ENCODE peak calls at places on chromosomes 1 and 21, in four cellular contexts. P is K562, J is HepG2, G is A549. E is an unnamed sample.

GRCh38 chr1:24987875-24988559 is 57.9 kb upstream of the RUNX3 start:
- DNase-seq in J (no peak), P (no peak), G (no peak), E (no peak)

GRCh38 chr21:14523234-14523633 is 22.9 kb downstream of the SAMSN1 start:
- DNase-seq in J (no peak), P (no peak), G (no peak), E (no peak)

GRCh38 chr1:157154940-157155514 is 16.8 kb upstream of the ETV3 start:
- DNase-seq in G (no peak), J (peak), P (peak), E (peak)

GRCh38 chr1:7683521-7683920 is 87.6 kb upstream of the VAMP3 start:
- DNase-seq in J (no peak), P (no peak), G (no peak), E (no peak)

GRCh38 chr1:201381130-201381529 is 3.6 kb upstream of the TNNT2 start:
- DNase-seq in G (no peak), P (no peak), J (no peak), E (no peak)

GRCh38 chr1:155569988-155570592 is 7.5 kb upstream of the ASH1L start:
- DNase-seq in G (no peak), J (no peak), P (peak), E (peak)

GRCh38 chr1:40344597-40344996 is 27.5 kb upstream of the COL9A2 start:
- DNase-seq in G (no peak), J (peak), P (no peak), E (peak)

GRCh38 chr1:234842726-234843641 is 233.0 kb upstream of the IRF2BP2 start:
- DNase-seq in J (no peak), P (peak), G (no peak), E (peak)

GRCh38 chr21:41817228-41817627 is 50.4 kb upstream of the RIPK4 start:
- DNase-seq in J (peak), G (peak), P (peak), E (peak)

GRCh38 chr21:31335957-31336738 is 7.9 kb downstream of the TIAM1 start:
- DNase-seq in G (peak), P (no peak), J (no peak), E (peak)

GRCh38 chr21:8993284-8993942 is 1528.0 kb upstream of the TPTE start:
- DNase-seq in G (no peak), J (peak), P (no peak), E (no peak)

GRCh38 chr21:23960769-23961168 is 1646.5 kb downstream of the MRPL39 start:
- DNase-seq in P (no peak), J (no peak), G (no peak), E (no peak)

GRCh38 chr1:118184737-118185082 is 318 bp downstream of the SPAG17 start:
- DNase-seq in P (peak), J (no peak), G (no peak), E (no peak)

GRCh38 chr1:160004001-160004400 is 27.8 kb downstream of the PIGM start:
- DNase-seq in G (no peak), P (no peak), J (no peak), E (no peak)

GRCh38 chr1:196590012-196590708 is 18.1 kb downstream of the KCNT2 start:
- DNase-seq in G (no peak), P (no peak), J (no peak), E (no peak)

GRCh38 chr1:169711469-169712308 is at the start of gene SELL:
- DNase-seq in G (peak), P (peak), J (peak), E (peak)

GRCh38 chr1:174090476-174090875 is 68.3 kb upstream of the RC3H1 start:
- DNase-seq in G (no peak), J (no peak), P (no peak), E (no peak)

GRCh38 chr1:12185556-12186276 is 18.9 kb downstream of the TNFRSF1B start:
- DNase-seq in G (no peak), J (no peak), P (no peak), E (no peak)

GRCh38 chr1:212062832-212063438 is 27.4 kb downstream of the DTL start:
- DNase-seq in P (peak), G (peak), J (peak), E (peak)

GRCh38 chr21:44088401-44088780 is 18.8 kb upstream of the PWP2 start:
- DNase-seq in G (no peak), P (no peak), J (no peak), E (no peak)

GRCh38 chr1:30145723-30146263 is 577.6 kb downstream of the MATN1 start:
- DNase-seq in P (no peak), G (no peak), J (no peak), E (no peak)

GRCh38 chr1:4787551-4787950 is 133.1 kb downstream of the AJAP1 start:
- DNase-seq in P (no peak), G (no peak), J (no peak), E (no peak)

GRCh38 chr21:34836933-34837505 is 168.2 kb downstream of the CLIC6 start:
- DNase-seq in J (no peak), G (no peak), P (no peak), E (no peak)

GRCh38 chr1:31669433-31669785 is 24.7 kb upstream of the PEF1 start:
- DNase-seq in J (no peak), G (no peak), P (no peak), E (no peak)

GRCh38 chr1:23122023-23122738 is 46.5 kb downstream of the LUZP1 start:
- DNase-seq in G (no peak), P (no peak), J (no peak), E (peak)

GRCh38 chr1:110048923-110049601 is 14.6 kb downstream of the STRIP1 start:
- DNase-seq in J (peak), G (no peak), P (no peak), E (no peak)

GRCh38 chr1:168762473-168762872 is 33.5 kb upstream of the DPT start:
- DNase-seq in J (no peak), P (no peak), G (no peak), E (no peak)

GRCh38 chr1:117657031-117657430 is 51.2 kb downstream of the TENT5C start:
- DNase-seq in G (no peak), J (peak), P (no peak), E (peak)

GRCh38 chr1:155968670-155969069 is 9.7 kb downstream of the ARHGEF2 start:
- DNase-seq in P (no peak), J (no peak), G (no peak), E (peak)

GRCh38 chr1:80994934-80995333 is 805.8 kb upstream of the ADGRL2 start:
- DNase-seq in J (no peak), P (no peak), G (no peak), E (peak)

GRCh38 chr1:62967031-62967430 is 183.1 kb downstream of the ATG4C start:
- DNase-seq in G (no peak), J (no peak), P (no peak), E (no peak)

GRCh38 chr1:46516551-46516950 is 26.9 kb downstream of the DMBX1 start:
- DNase-seq in P (no peak), G (no peak), J (no peak), E (no peak)

GRCh38 chr1:117120774-117121588 is 568 bp downstream of the TRIM45 start:
- DNase-seq in G (peak), J (peak), P (no peak), E (peak)

GRCh38 chr1:211939876-211940468 is 95.4 kb downstream of the INTS7 start:
- DNase-seq in J (no peak), G (no peak), P (no peak), E (no peak)

GRCh38 chr21:42655797-42656770 is 2.7 kb downstream of the PDE9A start:
- DNase-seq in P (no peak), G (no peak), J (no peak), E (no peak)

GRCh38 chr1:17239420-17239819 is 9.5 kb upstream of the PADI3 start:
- DNase-seq in J (peak), G (peak), P (peak), E (peak)

DNA sequence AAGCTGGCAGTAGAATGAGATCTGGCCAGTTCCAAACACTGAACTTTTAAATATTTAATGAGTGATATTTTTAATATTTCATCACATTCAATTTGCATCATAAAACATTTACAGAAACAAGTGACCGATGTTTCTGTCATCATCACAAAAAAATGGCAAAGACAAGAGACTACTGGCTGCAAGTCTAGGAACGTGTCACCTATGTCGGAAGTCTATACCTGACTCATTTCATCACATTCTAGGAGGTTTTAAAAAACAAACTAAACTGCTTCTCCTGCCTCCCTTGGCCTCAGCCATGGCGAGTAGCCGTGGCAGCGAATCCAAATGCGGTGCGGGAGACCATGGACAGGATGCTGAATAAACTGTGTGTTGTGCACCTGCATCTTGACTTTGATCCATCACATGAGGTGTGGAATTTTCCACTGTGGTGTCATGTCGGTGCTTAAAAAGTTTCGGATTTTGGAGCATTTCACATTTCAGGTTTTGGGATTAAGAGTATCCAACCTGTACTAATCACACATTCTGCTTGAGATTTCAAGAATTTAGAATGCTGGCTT is 43.1 kb downstream of the CLSTN1 start:
- DNase-seq in G (no peak), J (no peak), P (no peak), E (no peak)
- TF ChIP-seq MAZ in G (no peak), J (no peak), P (no peak), E (no peak)

GRCh38 chr1:185483647-185484450 is 166.8 kb upstream of the IVNS1ABP start:
- DNase-seq in J (no peak), G (peak), P (no peak), E (peak)
- TF ChIP-seq MAZ in J (no peak), G (no peak), P (no peak), E (no peak)

GRCh38 chr1:90709535-90709934 is 7.6 kb downstream of the BARHL2 start:
- DNase-seq in P (no peak), J (no peak), G (no peak), E (no peak)

GRCh38 chr1:90710579-90711536 is 6.2 kb downstream of the BARHL2 start:
- DNase-seq in J (no peak), G (no peak), P (no peak), E (no peak)

GRCh38 chr1:90707363-90707710 is 9.8 kb downstream of the BARHL2 start:
- DNase-seq in P (no peak), J (peak), G (peak), E (peak)

GRCh38 chr1:90708236-90708786 is 8.8 kb downstream of the BARHL2 start:
- DNase-seq in P (no peak), G (no peak), J (no peak), E (no peak)

DNA sequence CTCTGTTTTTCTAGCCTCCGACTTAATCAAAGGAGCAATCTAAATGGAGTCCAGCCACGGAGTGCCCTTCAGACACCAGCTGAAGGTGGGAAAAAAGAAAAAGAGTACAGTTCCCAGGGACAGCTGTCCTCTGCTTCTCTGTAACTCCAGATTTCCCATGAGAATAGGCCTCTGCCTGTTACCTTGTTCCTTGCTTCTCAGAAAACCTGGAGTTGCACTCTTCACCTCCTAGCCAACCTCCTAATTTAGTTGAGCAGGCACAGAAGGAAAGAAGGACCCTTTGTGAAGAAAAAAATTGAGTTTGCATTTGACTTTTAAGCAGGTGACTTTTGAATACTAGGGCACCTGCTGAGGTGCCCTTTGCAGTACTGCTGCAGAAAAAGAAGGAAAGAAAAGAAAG is 8.3 kb downstream of the BARHL2 start:
- DNase-seq in J (no peak), P (no peak), G (no peak), E (no peak)
- TF ChIP-seq MAZ in J (no peak), P (no peak), G (no peak), E (no peak)

DNA sequence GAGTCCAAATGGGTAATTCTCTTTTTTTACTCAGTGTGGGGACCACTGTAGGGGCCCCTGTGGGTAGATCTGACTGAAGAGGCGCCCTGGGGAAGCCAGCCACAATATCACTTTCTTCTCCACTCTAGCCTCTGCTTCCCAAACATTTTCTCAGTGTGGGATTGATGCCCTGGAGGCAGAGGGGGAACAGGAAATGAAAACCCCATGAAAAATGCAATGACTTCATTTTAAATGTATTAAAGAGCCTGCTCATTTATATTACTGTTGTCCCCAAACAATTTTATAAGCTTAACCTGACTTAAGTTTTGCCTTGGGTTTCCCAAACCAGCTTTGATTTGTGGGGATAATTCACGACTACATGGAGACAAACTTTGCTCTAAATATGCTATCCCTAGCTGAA is 181.9 kb downstream of the C1orf94 start:
- DNase-seq in J (no peak), P (no peak), G (no peak), E (no peak)
- TF ChIP-seq MAZ in J (no peak), P (no peak), G (no peak), E (no peak)

DNA sequence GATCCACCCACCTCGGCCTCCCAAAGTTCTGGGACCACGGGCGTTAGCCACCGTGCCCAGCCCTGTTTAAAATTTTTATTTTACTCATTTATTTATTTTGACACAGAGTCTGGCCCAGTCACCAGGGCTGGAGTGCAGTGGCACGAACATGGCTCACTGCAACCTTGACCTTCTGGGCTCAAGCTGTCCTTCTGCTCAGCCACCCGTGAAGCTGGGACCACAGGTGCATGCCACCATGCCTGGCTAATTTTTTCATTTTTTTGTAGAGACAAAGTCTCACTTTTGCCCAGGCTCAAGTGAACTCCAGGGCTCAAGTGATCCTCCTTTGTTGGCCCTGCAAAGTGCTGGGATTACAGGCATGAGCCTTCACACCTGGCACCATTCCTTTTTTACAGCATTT is 27.5 kb upstream of the DNAJC6 start:
- DNase-seq in J (no peak), P (no peak), G (no peak), E (no peak)
- TF ChIP-seq MAZ in J (no peak), P (no peak), G (no peak), E (no peak)

E was measured in IMR-90.